ENCODE peak calls at places on chromosomes 11 and 22, in ten cellular contexts. W is transverse colon; S is AG04450; X is CD4-positive, CD25-positive, alpha-beta regulatory T cell; K is adrenal gland; P is tibial nerve; O is epithelial cell of prostate; A is RWPE1; G is GM23338; Q is foreskin keratinocyte. J is an unnamed sample.

GRCh38 chr11:26971961-26972360 is 22.0 kb upstream of the FIBIN start:
- DNase-seq in P (no peak), X (no peak), Q (no peak), A (no peak), W (no peak), S (no peak), O (no peak), K (no peak), G (no peak), J (no peak)

GRCh38 chr11:115974703-115975102 is 470.5 kb upstream of the CADM1 start:
- DNase-seq in A (no peak), S (no peak), X (no peak), G (peak; percentile 21), Q (no peak), K (no peak), P (no peak), W (no peak), O (no peak), J (no peak)

GRCh38 chr11:30488304-30488998 is 97.7 kb downstream of the MPPED2 start:
- DNase-seq in O (peak; percentile 24), P (no peak), S (peak; percentile 67), X (no peak), G (no peak), Q (peak; percentile 2), A (no peak), W (peak; percentile 60), K (no peak), J (no peak)

GRCh38 chr11:13009476-13009920 is 382 bp downstream of the RASSF10 start:
- DNase-seq in Q (peak; percentile 36), G (no peak), P (no peak), S (no peak), K (no peak), O (no peak), W (no peak), A (no peak), X (no peak), J (no peak)

GRCh38 chr11:9099617-9100016 is 8.2 kb upstream of the SCUBE2 start:
- DNase-seq in Q (no peak), G (no peak), A (no peak), P (no peak), S (no peak), O (no peak), X (no peak), K (no peak), W (no peak), J (no peak)

GRCh38 chr11:9754041-9754471 is 90.2 kb downstream of the SWAP70 start:
- DNase-seq in K (no peak), W (no peak), O (peak; percentile 68), S (no peak), Q (peak; percentile 95), P (no peak), X (no peak), G (no peak), A (peak; percentile 62), J (no peak)

GRCh38 chr11:36367806-36368680 is 72.0 kb downstream of the PRR5L start:
- DNase-seq in A (no peak), K (no peak), P (no peak), S (no peak), G (no peak), X (no peak), W (no peak), Q (no peak), O (no peak), J (no peak)

GRCh38 chr11:111793863-111794262 is 27.7 kb upstream of the PPP2R1B start:
- DNase-seq in Q (peak; percentile 88), A (peak; percentile 49), K (peak; percentile 93), X (no peak), O (peak; percentile 79), W (no peak), P (no peak), S (no peak), G (no peak), J (no peak)

GRCh38 chr11:128232588-128232987 is 354.8 kb downstream of the ETS1 start:
- DNase-seq in K (no peak), P (no peak), W (no peak), X (no peak), O (no peak), S (no peak), Q (no peak), G (no peak), A (no peak), J (no peak)

GRCh38 chr22:45503071-45503815 is 560 bp downstream of the FBLN1 start:
- DNase-seq in P (no peak), G (peak; percentile 68), O (no peak), K (no peak), X (no peak), S (no peak), W (no peak), A (peak; percentile 20), Q (no peak), J (no peak)

GRCh38 chr22:38250642-38251354 is 22.0 kb downstream of the TMEM184B start:
- DNase-seq in A (no peak), O (no peak), W (no peak), K (no peak), X (no peak), P (no peak), S (no peak), Q (no peak), G (no peak), J (no peak)
- H3K27ac ChIP-seq in A (peak overlapping the region; percentile 24), O (no peak overlapping the region), W (peak overlapping the region; percentile 23), K (no peak overlapping the region), X (no peak overlapping the region), P (no peak overlapping the region), S (peak overlapping the region; percentile 52), Q (no peak overlapping the region), G (peak overlapping the region; percentile 32), J (peak overlapping the region; percentile 19)

GRCh38 chr22:20246368-20247009 is 21.6 kb downstream of the RTN4R start:
- DNase-seq in S (no peak), A (no peak), K (no peak), Q (no peak), X (no peak), W (no peak), P (no peak), G (peak; percentile 28), O (no peak), J (no peak)

GRCh38 chr22:20243545-20244249 is 24.4 kb downstream of the RTN4R start:
- DNase-seq in P (no peak), K (peak; percentile 86), X (peak; percentile 36), Q (no peak), O (no peak), S (peak; percentile 38), W (peak; percentile 49), A (peak; percentile 53), G (peak; percentile 47), J (no peak)

GRCh38 chr22:20245577-20246367 is 22.3 kb downstream of the RTN4R start:
- DNase-seq in W (no peak), O (no peak), X (no peak), A (no peak), G (no peak), K (no peak), P (no peak), S (no peak), Q (no peak), J (no peak)

GRCh38 chr22:20244250-20244648 is 23.9 kb downstream of the RTN4R start:
- DNase-seq in G (no peak), A (no peak), K (no peak), Q (no peak), P (no peak), W (no peak), S (no peak), O (no peak), X (no peak), J (no peak)

DNA sequence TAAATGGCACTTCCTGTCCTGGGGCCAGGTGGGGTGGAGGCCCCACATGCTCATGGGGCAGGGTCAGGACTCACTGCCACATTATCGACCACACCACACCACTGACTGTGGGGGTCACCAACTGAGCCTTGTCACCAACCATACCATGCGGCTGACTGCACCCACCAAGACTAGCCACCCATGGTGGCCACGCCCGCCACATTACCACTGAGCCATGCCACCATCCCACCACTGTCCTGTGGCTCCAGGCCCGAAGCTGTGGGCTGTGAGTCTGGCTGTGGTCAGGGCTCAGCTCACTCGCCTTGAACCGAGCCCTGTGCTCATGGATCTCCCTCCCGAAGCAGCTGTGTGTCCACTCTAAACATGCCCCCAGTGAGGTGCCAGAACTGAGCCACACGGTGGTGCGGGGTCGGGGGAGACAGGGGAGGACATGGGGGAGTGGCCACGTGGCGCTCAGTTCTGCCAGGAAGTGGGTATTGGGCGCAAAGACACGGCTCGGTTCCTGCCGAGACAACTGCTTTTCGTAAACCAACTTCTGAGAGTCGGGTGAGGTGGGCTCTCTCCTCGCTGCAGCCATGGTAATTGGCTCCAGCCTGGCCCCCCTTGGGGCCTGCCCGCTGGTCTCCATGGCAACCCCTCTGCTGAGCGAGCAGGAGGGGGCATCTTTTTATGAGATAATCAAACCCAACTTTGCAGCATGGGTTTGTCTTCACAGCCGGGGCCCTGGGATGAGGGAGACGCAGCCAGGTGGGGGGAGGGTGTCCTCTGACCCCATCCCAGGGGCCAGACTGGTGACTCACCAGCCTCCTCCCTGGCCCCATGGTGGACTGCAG is 23.2 kb downstream of the RTN4R start:
- DNase-seq in Q (no peak), A (no peak), X (peak; percentile 54), O (no peak), G (no peak), W (peak; percentile 17), P (no peak), S (no peak), K (no peak), J (no peak)
- H3K27ac ChIP-seq in Q (no peak overlapping the region), A (peak overlapping the region; percentile 5), X (peak overlapping the region; percentile 69), O (no peak overlapping the region), G (no peak overlapping the region), W (no peak overlapping the region), P (peak overlapping the region; percentile 14), S (no peak overlapping the region), K (no peak overlapping the region), J (no peak overlapping the region)

GRCh38 chr11:47005441-47005840 is 68.9 kb downstream of the CSTPP1 start:
- DNase-seq in Q (no peak), W (no peak), X (no peak), S (no peak), P (no peak), A (no peak), K (no peak), O (no peak), G (no peak), J (no peak)
- H3K27ac ChIP-seq in Q (no peak overlapping the region), W (peak overlapping the region; percentile 56), X (no peak overlapping the region), S (no peak overlapping the region), P (peak overlapping the region; percentile 52), A (no peak overlapping the region), K (peak overlapping the region; percentile 55), O (no peak overlapping the region), G (no peak overlapping the region), J (peak overlapping the region; percentile 37)

GRCh38 chr22:36341640-36342041 is 46.1 kb downstream of the MYH9 start:
- DNase-seq in W (no peak), O (no peak), G (no peak), S (no peak), X (no peak), A (no peak), K (no peak), Q (no peak), P (no peak), J (no peak)
- H3K27ac ChIP-seq in W (peak overlapping the region; percentile 94), O (peak overlapping the region; percentile 99), G (peak overlapping the region; percentile 59), S (no peak overlapping the region), X (peak overlapping the region; percentile 60), A (peak overlapping the region; percentile 64), K (peak overlapping the region; percentile 68), Q (no peak overlapping the region), P (peak overlapping the region; percentile 92), J (peak overlapping the region; percentile 99)